ENCODE peak calls at places on chromosome 22, in seven cellular contexts. Y is H1, K is HepG2, O is HCT116, Z is SK-N-SH, E is GM12878, J is K562. G is an unnamed sample.

GRCh38 chr22:20573830-20574615 is 66.6 kb downstream of the MED15 start:
- DNase-seq in K (no peak), E (no peak), O (no peak), Y (no peak), J (no peak), Z (no peak), G (no peak)

GRCh38 chr22:20198527-20199319 is 47.9 kb upstream of the CCDC188 start:
- DNase-seq in J (no peak), O (no peak), Y (no peak), E (no peak), K (no peak), Z (no peak), G (no peak)

GRCh38 chr22:30204742-30205111 is 41.8 kb downstream of the LIF start:
- DNase-seq in O (no peak), K (no peak), Z (peak), Y (no peak), E (no peak), J (no peak), G (no peak)

GRCh38 chr22:48941903-48942625 is 885.6 kb downstream of the BRD1 start:
- DNase-seq in Y (peak), K (no peak), O (no peak), E (no peak), Z (no peak), J (no peak), G (no peak)

GRCh38 chr22:48241658-48242057 is 1479.2 kb downstream of the TBC1D22A start:
- DNase-seq in O (no peak), Z (no peak), Y (peak), J (no peak), E (peak), K (no peak), G (no peak)

GRCh38 chr22:17199131-17199731 is 20.0 kb downstream of the ADA2 start:
- DNase-seq in E (no peak), K (no peak), Z (peak), Y (peak), O (no peak), J (peak), G (no peak)

GRCh38 chr22:29032014-29032475 is 29.6 kb downstream of the C22orf31 start:
- DNase-seq in Y (no peak), E (no peak), Z (peak), K (peak), O (no peak), J (no peak), G (no peak)

GRCh38 chr22:37763012-37763411 is 44.7 kb upstream of the GCAT start:
- DNase-seq in Y (no peak), K (no peak), E (no peak), J (no peak), O (no peak), Z (no peak), G (no peak)

GRCh38 chr22:35587447-35587870 is 29.7 kb downstream of the MB start:
- DNase-seq in E (no peak), Z (peak), O (no peak), J (no peak), Y (no peak), K (no peak), G (peak)

GRCh38 chr22:25551396-25551795 is 13.1 kb upstream of the GRK3 start:
- DNase-seq in O (no peak), J (no peak), Z (no peak), K (no peak), E (no peak), Y (no peak), G (no peak)

GRCh38 chr22:19873138-19873959 is 18.7 kb upstream of the GNB1L start:
- DNase-seq in O (no peak), E (no peak), Y (no peak), J (no peak), K (no peak), Z (peak), G (no peak)

GRCh38 chr22:17140022-17140421 is 18.9 kb upstream of the TMEM121B start:
- DNase-seq in K (no peak), O (no peak), J (no peak), E (no peak), Y (no peak), Z (no peak), G (no peak)

GRCh38 chr22:45344339-45344738 is 34.6 kb downstream of the FAM118A start:
- DNase-seq in Y (no peak), J (peak), E (no peak), K (no peak), O (no peak), Z (no peak), G (peak)

GRCh38 chr22:48424201-48424627 is 1403.5 kb downstream of the BRD1 start:
- DNase-seq in J (no peak), O (no peak), E (no peak), K (no peak), Z (no peak), Y (no peak), G (no peak)

GRCh38 chr22:38720350-38720749 is 14.6 kb downstream of the GTPBP1 start:
- DNase-seq in E (no peak), Y (no peak), K (no peak), J (no peak), Z (no peak), O (no peak), G (no peak)

GRCh38 chr22:21682385-21683175 is 16.8 kb downstream of the PPIL2 start:
- DNase-seq in O (no peak), E (no peak), Z (no peak), J (peak), K (no peak), Y (no peak), G (no peak)

GRCh38 chr22:38214248-38215056 is 12.7 kb downstream of the MAFF start:
- DNase-seq in Z (peak), J (peak), E (no peak), Y (peak), O (no peak), K (no peak), G (peak)

GRCh38 chr22:39900306-39901227 is at the start of gene GRAP2:
- DNase-seq in J (no peak), Y (no peak), Z (no peak), O (no peak), K (no peak), E (peak), G (no peak)

GRCh38 chr22:39175127-39176066 is 22.9 kb upstream of the CBX7 start:
- DNase-seq in K (no peak), E (no peak), J (no peak), Y (peak), O (no peak), Z (no peak), G (no peak)

GRCh38 chr22:25774575-25775026 is 32.6 kb downstream of the MYO18B start:
- DNase-seq in Y (peak), O (no peak), K (no peak), E (no peak), J (no peak), Z (peak), G (no peak)

GRCh38 chr22:45553333-45554039 is 50.8 kb downstream of the FBLN1 start:
- DNase-seq in Z (peak), K (peak), Y (peak), J (peak), E (no peak), O (peak), G (peak)

GRCh38 chr22:44819966-44820631 is 67.7 kb downstream of the ARHGAP8 start:
- DNase-seq in O (no peak), Z (no peak), Y (peak), J (no peak), K (no peak), E (no peak), G (no peak)

GRCh38 chr22:47012589-47013365 is 250.3 kb downstream of the TBC1D22A start:
- DNase-seq in J (peak), O (no peak), Z (no peak), K (peak), Y (no peak), E (no peak), G (peak)

GRCh38 chr22:29994027-29994715 is 86.1 kb upstream of the HORMAD2 start:
- DNase-seq in E (no peak), O (no peak), Z (peak), J (no peak), K (peak), Y (no peak), G (no peak)

GRCh38 chr22:45579306-45579705 is 76.6 kb downstream of the FBLN1 start:
- DNase-seq in Y (no peak), K (no peak), O (no peak), E (no peak), J (no peak), Z (no peak), G (no peak)

GRCh38 chr22:20483771-20484170 is 11.8 kb downstream of the KLHL22 start:
- DNase-seq in Z (no peak), K (no peak), E (no peak), Y (no peak), O (no peak), J (no peak), G (no peak)

GRCh38 chr22:24434472-24435322 is 7.3 kb downstream of the ADORA2A start:
- DNase-seq in E (peak), Z (peak), K (no peak), Y (no peak), J (no peak), O (no peak), G (no peak)

GRCh38 chr22:26360169-26360885 is 68.7 kb upstream of the ASPHD2 start:
- DNase-seq in E (peak), K (peak), O (peak), J (peak), Z (peak), Y (peak), G (peak)

GRCh38 chr22:17807571-17808410 is 33.5 kb upstream of the BID start:
- DNase-seq in Z (no peak), Y (no peak), E (no peak), K (no peak), O (no peak), J (no peak), G (no peak)

GRCh38 chr22:26075233-26075632 is 94.0 kb upstream of the SEZ6L start:
- DNase-seq in Y (no peak), Z (no peak), O (no peak), J (no peak), K (no peak), E (no peak), G (no peak)

GRCh38 chr22:46370584-46371373 is 35.3 kb downstream of the TRMU start:
- DNase-seq in O (no peak), K (peak), Z (no peak), Y (no peak), E (no peak), J (no peak), G (no peak)

GRCh38 chr22:19666663-19667593 is 47.4 kb upstream of the SEPTIN5 start:
- DNase-seq in J (peak), O (no peak), E (no peak), Z (no peak), Y (no peak), K (no peak), G (no peak)

GRCh38 chr22:37510046-37510445 is 9.2 kb downstream of the CARD10 start:
- DNase-seq in O (no peak), Z (no peak), K (no peak), E (no peak), J (no peak), Y (no peak), G (no peak)

GRCh38 chr22:19765477-19766234 is 5.1 kb downstream of the TBX1 start:
- DNase-seq in E (no peak), Y (peak), O (no peak), Z (no peak), J (peak), K (no peak), G (no peak)

GRCh38 chr22:20611418-20611817 is 104.0 kb downstream of the MED15 start:
- DNase-seq in K (no peak), Z (no peak), E (no peak), J (no peak), Y (no peak), O (no peak), G (no peak)

DNA sequence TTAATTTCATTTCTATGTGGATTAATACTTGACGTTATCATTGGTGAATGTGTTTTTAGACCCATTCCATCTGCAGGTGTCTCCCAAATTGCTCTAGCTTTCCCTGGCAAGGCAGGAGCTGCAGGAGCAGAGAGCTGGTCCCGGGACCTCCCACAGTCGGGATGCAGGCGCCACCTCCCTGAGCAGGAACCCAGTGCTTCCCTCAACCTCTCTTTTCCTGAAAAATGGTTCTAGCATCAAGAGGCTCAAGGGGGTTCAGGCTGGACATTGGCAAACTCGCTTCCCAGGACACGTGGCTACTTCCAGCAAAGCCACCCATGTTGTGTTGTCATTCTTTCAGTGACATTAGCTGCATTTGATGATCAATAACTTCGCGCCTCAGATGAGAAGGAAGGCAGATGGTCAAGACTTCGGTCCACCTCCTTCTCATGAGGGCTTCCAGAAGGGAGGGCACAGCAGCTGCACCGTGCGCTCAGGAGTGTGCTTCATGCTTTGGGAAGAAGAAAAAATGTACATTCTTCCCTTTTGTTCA is 25.2 kb downstream of the IGLL5 start:
- DNase-seq in E (no peak), Z (no peak), J (no peak), K (no peak), Y (no peak), O (no peak), G (no peak)
- TF ChIP-seq JUND in E (no peak), Z (no peak), J (no peak), K (no peak), Y (no peak), O (no peak), G (no peak)

GRCh38 chr22:42992886-42993479 is 22.0 kb downstream of the PACSIN2 start:
- DNase-seq in J (no peak), E (no peak), Z (no peak), O (no peak), K (no peak), Y (no peak), G (no peak)

GRCh38 chr22:42993651-42994275 is 21.2 kb downstream of the PACSIN2 start:
- DNase-seq in K (peak), Y (no peak), Z (no peak), O (no peak), E (no peak), J (no peak), G (no peak)

GRCh38 chr22:42990131-42990838 is 24.7 kb downstream of the PACSIN2 start:
- DNase-seq in J (no peak), K (peak), E (no peak), Y (no peak), O (no peak), Z (no peak), G (peak)

GRCh38 chr22:42992092-42992491 is 22.9 kb downstream of the PACSIN2 start:
- DNase-seq in Z (no peak), J (no peak), Y (no peak), O (no peak), K (no peak), E (no peak), G (no peak)

DNA sequence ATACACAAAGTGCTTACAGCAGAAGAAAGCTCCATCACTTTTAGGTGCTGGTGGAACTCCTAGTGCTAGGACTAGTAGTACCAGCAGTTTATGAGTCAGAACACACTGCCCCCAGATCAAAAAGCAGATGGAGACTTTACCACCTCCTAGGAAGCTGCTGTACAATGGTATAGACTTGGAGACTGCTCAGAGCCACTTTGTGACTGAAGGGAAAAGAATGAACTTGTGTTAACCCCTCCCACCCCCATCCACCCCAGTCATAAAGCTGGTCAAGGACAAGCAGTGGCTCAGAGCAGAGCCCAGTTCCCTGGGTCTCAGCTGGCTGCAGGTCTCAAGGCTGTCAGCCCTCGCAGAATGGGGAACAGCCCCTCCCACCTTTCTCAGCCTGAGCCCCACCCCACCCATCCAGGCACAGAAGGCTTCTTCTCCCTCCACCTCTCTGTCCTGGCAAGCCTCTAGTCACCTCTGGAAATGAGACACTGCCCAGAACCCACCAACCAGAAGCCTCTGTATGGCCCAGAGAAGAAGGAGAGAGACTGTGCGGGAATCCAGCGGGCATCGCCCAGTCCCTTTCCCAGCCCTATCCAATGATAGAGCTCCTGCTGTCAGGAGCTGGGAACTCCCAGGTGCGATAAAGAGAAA is 23.8 kb downstream of the PACSIN2 start:
- DNase-seq in J (no peak), Z (no peak), Y (no peak), K (no peak), E (no peak), O (no peak), G (no peak)
- TF ChIP-seq JUND in J (no peak), Z (no peak), Y (no peak), K (no peak), E (no peak), O (no peak), G (no peak)

GRCh38 chr22:27986459-27986858 is 67.4 kb upstream of the PITPNB start:
- DNase-seq in Y (no peak), K (no peak), Z (no peak), E (no peak), O (no peak), J (peak), G (no peak)
- TF ChIP-seq JUND in Y (no peak), K (no peak), Z (no peak), E (no peak), O (no peak), J (no peak), G (no peak)

GRCh38 chr22:43783777-43784176 is 28.3 kb downstream of the EFCAB6 start:
- DNase-seq in O (peak), J (no peak), K (peak), E (no peak), Z (no peak), Y (no peak), G (no peak)
- TF ChIP-seq JUND in O (no peak), J (no peak), K (no peak), E (no peak), Z (no peak), Y (no peak), G (no peak)

DNA sequence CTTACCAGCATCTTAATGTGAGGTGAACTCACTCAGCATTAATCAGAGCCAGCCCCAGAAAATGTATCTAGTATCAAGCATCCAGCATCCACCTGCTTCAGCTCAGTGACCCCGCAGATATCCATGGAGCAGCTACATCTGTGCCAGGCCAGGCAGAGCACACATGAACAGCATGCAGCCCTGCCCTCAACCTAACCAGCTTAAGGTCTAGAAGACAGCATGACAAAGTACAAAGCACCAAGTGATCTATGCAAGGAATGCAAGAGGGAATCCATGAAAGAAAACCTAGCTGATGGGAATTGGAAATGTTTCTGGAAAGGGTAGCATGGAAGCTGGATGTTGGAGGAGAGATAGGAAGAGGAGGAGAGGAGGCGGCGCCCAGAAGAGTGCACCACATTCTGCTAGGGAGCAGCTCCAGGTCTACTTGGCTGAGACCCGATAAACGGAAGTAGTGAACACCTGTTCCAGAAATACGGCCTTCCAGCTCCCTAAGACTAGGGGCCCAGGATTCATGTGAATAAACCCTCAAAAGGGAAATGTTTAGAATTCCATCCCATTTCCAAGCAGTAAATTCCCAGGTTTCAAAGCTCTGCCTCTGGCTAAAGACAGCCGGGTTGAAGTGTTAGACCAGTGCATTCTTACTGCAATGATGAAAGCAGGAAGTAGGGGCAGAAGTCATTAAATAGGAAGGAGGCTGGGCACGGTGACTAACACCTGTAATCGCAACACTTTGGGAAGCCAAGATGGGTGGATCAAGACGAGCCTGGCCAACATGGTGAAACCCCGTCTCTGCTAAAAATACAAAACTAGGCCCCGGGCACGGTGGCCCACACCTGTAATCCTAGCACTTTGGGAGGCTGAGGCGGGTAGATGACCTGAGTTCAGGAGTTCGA is 23.5 kb upstream of the L3MBTL2 start:
- DNase-seq in J (no peak), E (no peak), Z (no peak), O (no peak), K (no peak), Y (no peak), G (no peak)
- TF ChIP-seq JUND in J (no peak), E (no peak), Z (no peak), O (no peak), K (no peak), Y (no peak), G (no peak)

G was measured in T47D.